ENCODE peak calls at places on chromosome X, in seven cellular contexts. L, P, J, B, X, U and K are unnamed samples.

GRCh38 chrX:10130354-10130753 is 26.4 kb upstream of the CLCN4 start:
- DNase-seq in B (no peak), J (no peak), P (no peak), X (no peak), L (no peak), U (no peak), K (no peak)

GRCh38 chrX:10190367-10190766 is 33.6 kb downstream of the CLCN4 start:
- DNase-seq in B (peak), X (no peak), U (peak), J (peak), L (peak), P (no peak), K (peak)

GRCh38 chrX:119028733-119029110 is 44.1 kb upstream of the CT47C1 start:
- DNase-seq in L (no peak), X (no peak), U (no peak), B (no peak), P (no peak), J (no peak), K (no peak)

GRCh38 chrX:105837227-105837626 is 14.9 kb downstream of the NRK start:
- DNase-seq in X (peak), B (no peak), L (peak), P (no peak), J (no peak), U (peak), K (no peak)

GRCh38 chrX:71216446-71216845 is 6.6 kb upstream of the GJB1 start:
- DNase-seq in X (no peak), U (no peak), L (no peak), J (peak), B (no peak), P (no peak), K (no peak)

GRCh38 chrX:74519870-74520269 is 94.6 kb downstream of the RLIM start:
- DNase-seq in B (no peak), U (no peak), P (no peak), X (no peak), J (no peak), L (no peak), K (no peak)

GRCh38 chrX:40061871-40062524 is 35.8 kb downstream of the BCOR start:
- DNase-seq in P (no peak), X (no peak), L (no peak), U (no peak), J (no peak), B (peak), K (no peak)

GRCh38 chrX:154600962-154601374 is 16.0 kb downstream of the CTAG1A start:
- DNase-seq in X (no peak), B (no peak), P (no peak), L (no peak), U (no peak), J (no peak), K (no peak)

GRCh38 chrX:331772-332495 is 13.3 kb upstream of the GTPBP6 start:
- DNase-seq in P (no peak), X (no peak), L (no peak), J (no peak), B (no peak), U (no peak), K (no peak)

GRCh38 chrX:97597954-97598353 is 714.2 kb downstream of the RPA4 start:
- DNase-seq in L (no peak), U (no peak), J (no peak), B (peak), X (no peak), P (no peak), K (no peak)

GRCh38 chrX:1511829-1512228 is 25.2 kb downstream of the P2RY8 start:
- DNase-seq in P (no peak), L (no peak), B (no peak), X (no peak), U (no peak), J (no peak), K (no peak)

GRCh38 chrX:53421772-53422090 is 723 bp downstream of the SMC1A start:
- DNase-seq in B (no peak), U (no peak), X (no peak), L (no peak), P (no peak), J (no peak), K (no peak)

GRCh38 chrX:283115-283845 is 2.1 kb downstream of the PLCXD1 start:
- DNase-seq in U (peak), L (peak), J (peak), X (no peak), P (peak), B (peak), K (peak)

GRCh38 chrX:18220786-18221185 is at the start of gene BEND2:
- DNase-seq in B (no peak), J (no peak), L (no peak), P (no peak), X (no peak), U (no peak), K (no peak)

GRCh38 chrX:19956923-19957322 is 33.9 kb downstream of the BCLAF3 start:
- DNase-seq in P (no peak), X (no peak), L (no peak), U (peak), B (no peak), J (no peak), K (no peak)

DNA sequence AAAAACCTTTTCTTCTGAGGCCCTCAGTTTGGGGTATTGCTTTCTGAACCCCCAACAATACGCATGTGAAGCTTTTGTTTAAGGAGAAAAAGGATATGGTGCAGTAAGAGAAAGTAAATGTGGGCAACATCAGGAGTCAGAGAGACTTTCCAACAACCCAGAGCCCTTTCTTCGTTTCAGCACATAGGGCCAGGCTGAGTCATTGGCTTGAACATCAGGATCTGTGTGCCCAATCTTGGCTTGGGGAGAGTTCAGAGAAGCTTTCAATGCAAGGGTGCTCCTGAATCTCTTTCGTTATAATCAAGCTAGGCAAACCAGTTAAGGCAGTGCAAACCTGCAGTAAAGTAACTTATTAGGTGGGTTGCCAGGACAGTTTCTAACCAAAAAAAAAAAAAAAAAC is 191.2 kb downstream of the FRMPD4 start:
- DNase-seq in P (no peak), X (no peak), J (no peak), L (no peak), U (no peak), B (no peak), K (no peak)
- H3K4me3 ChIP-seq in P (no peak), X (no peak), J (no peak), L (no peak), U (no peak), B (no peak), K (no peak)

DNA sequence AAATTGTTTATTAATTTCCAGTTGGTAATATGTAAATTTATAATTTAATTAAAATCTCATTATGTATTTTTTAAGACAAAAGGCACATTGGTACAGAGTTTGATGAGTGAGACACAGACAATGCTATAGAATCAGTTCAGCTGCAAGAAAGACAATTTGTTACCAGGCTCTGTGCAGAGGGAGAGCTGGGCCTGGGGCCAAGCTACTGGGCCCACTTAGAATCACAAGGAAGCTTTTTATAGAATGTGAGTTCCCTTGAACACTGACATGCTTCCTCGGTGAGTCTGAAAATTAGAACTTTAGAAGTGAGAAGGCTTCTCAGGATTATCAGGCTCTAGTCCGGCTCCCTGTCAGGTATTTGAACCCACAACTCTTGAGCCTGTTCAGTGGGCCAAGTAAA is 129.0 kb downstream of the AFF2 start:
- DNase-seq in B (no peak), U (no peak), L (no peak), X (no peak), P (no peak), J (no peak), K (no peak)
- H3K4me3 ChIP-seq in B (no peak), U (no peak), L (no peak), X (no peak), P (no peak), J (no peak), K (no peak)

GRCh38 chrX:120120223-120120622 is 4.5 kb upstream of the RHOXF1 start:
- DNase-seq in J (no peak), P (no peak), L (peak), U (no peak), B (no peak), X (no peak), K (no peak)
- H3K4me3 ChIP-seq in J (no peak), P (no peak), L (no peak), U (no peak), B (no peak), X (no peak), K (no peak)

DNA sequence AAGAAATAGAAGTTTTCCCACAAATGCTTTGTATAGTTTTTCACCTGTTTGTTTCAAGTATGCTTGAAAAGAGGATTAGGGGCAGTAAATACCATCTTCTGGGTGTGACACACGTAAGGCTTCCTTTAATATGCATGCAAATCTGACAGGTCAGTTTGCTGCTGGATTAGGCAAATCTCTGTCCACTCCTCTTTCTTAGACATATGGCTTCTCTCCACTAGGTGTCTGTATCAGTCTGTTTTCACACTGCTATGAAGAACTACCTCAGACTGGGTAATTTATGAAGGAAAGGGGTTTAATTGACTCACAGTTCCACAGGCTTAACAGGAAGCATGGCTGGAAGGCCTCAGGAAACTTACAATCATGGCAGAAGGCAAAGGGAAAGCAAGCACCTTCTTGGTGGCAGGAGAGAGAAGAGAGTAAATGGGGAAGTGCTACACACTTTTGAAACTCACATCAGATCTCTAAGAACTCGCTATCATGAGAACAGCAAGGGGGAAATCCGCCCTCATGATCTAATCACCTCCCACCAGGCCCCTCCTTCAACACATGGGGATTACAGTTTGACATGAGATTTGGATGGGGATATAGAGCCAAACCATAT is 66.9 kb downstream of the TAB3 start:
- DNase-seq in L (no peak), X (no peak), U (no peak), P (no peak), B (peak), J (peak), K (no peak)
- H3K4me3 ChIP-seq in L (no peak), X (no peak), U (no peak), P (no peak), B (no peak), J (no peak), K (no peak)